ENCODE peak calls at places on chromosomes 1 and 21, in four cellular contexts. O is HEK293T, J is GM12878, K is K562. D is an unnamed sample.

GRCh38 chr1:192933744-192934143 is 124.9 kb downstream of the RGS2 start:
- DNase-seq in O (no peak), J (no peak), K (no peak), D (no peak)

GRCh38 chr21:33433425-33434114 is 30.4 kb downstream of the IFNGR2 start:
- DNase-seq in O (no peak), J (no peak), K (no peak), D (no peak)

GRCh38 chr1:31581821-31582810 is 5.8 kb downstream of the TINAGL1 start:
- DNase-seq in O (no peak), J (no peak), K (no peak), D (no peak)

GRCh38 chr1:47755368-47755990 is 241.7 kb downstream of the TRABD2B start:
- DNase-seq in O (peak; percentile 62), J (no peak), K (peak; percentile 80), D (peak; percentile 35)

GRCh38 chr1:32702599-32703478 is at the start of gene SYNC:
- DNase-seq in O (peak; percentile 68), J (no peak), K (peak; percentile 92), D (no peak)

GRCh38 chr1:175885247-175885646 is 141.9 kb upstream of the TNR start:
- DNase-seq in O (no peak), J (no peak), K (no peak), D (no peak)

GRCh38 chr1:76336951-76337371 is 262.4 kb downstream of the ST6GALNAC3 start:
- DNase-seq in O (peak; percentile 27), J (no peak), K (no peak), D (no peak)

GRCh38 chr1:235913311-235913710 is 46.6 kb upstream of the LYST start:
- DNase-seq in O (no peak), J (no peak), K (no peak), D (no peak)

GRCh38 chr1:192889082-192889481 is 80.2 kb downstream of the RGS2 start:
- DNase-seq in O (no peak), J (no peak), K (no peak), D (no peak)

GRCh38 chr1:3530931-3531818 is 76.7 kb downstream of the ARHGEF16 start:
- DNase-seq in O (peak; percentile 95), J (no peak), K (peak; percentile 89), D (peak; percentile 67)

GRCh38 chr1:162756523-162756922 is 34.0 kb upstream of the HSD17B7 start:
- DNase-seq in O (no peak), J (no peak), K (no peak), D (no peak)

GRCh38 chr21:42349420-42350075 is 1.2 kb downstream of the TFF2 start:
- DNase-seq in O (no peak), J (no peak), K (no peak), D (no peak)

GRCh38 chr1:36542962-36543515 is 60.3 kb upstream of the CSF3R start:
- DNase-seq in O (peak; percentile 50), J (no peak), K (peak; percentile 45), D (peak; percentile 15)

GRCh38 chr1:72648465-72648864 is 366.1 kb upstream of the NEGR1 start:
- DNase-seq in O (no peak), J (no peak), K (no peak), D (no peak)

DNA sequence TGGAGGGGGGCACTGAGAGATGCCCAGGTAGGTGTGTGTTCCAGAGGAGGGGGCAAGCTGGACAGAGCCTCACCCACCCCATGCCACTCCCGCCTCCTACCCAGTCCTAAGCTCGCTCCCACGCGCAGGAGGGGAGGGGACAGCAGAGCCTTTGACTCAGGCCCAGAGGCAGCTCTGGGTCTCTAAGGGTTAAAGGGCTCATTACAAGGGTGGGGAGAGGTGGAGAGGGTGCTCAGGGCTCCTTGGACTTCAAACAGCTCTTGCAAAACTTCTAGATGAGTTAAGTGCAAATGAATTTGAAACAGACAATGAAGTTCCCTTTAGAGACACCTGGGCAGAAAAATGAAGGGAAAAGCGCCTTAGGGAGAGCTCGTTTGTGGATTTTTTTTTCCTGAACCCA is 104.2 kb upstream of the CASZ1 start:
- DNase-seq in O (no peak), J (no peak), K (no peak), D (peak; percentile 56)
- TF ChIP-seq TARDBP in O (no peak), J (no peak), K (no peak), D (no peak)

DNA sequence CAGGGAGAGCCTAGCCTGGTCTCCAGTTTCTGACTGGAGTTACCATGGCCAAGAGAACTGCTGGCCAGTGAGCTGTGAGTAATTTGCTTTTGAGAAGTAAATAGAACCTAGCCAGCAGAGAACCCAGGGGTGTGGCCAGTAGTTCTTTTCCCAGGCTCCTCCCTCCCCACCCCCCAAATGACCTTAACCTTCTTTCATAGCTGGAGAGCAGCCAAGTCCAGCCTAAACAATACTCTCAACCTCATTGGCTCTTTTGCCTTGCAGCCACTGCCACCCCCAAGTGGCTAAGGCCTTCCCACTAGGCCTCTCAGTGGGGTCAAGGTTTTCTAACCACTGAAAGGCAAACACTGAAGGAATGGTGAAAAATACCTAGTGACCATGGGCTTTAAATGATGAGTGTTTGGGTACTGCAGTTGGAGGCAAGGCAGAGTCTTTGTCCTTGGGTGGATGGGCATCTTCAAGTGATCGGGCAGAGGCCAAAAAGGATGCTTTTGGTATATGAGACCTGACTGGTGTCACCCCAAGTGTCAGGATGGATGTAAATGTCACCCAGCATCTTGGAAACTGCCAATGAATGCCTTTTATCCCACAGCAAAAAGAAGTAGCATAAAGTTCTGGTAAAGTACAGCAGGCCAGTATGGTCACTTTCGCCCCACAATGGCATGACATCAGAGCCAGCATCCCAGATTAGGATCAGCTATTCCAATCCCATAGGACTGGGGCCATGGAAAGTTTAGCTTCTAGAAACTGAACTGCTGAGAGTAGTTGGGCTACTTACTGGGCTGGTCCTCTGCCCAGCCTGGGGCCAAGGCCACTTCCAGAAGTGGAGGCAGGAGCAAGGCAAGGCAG is 3.5 kb upstream of the PIGV start:
- DNase-seq in O (peak; percentile 49), J (no peak), K (peak; percentile 99), D (peak; percentile 99)
- TF ChIP-seq TARDBP in O (no peak), J (no peak), K (no peak), D (peak; percentile 82)

GRCh38 chr21:28908351-28908750 is 84.3 kb downstream of the LTN1 start:
- DNase-seq in O (no peak), J (no peak), K (no peak), D (no peak)
- TF ChIP-seq TARDBP in O (no peak), J (no peak), K (no peak), D (no peak)

GRCh38 chr1:1060281-1061000 is 13.7 kb downstream of the RNF223 start:
- DNase-seq in O (no peak), J (no peak), K (no peak), D (no peak)

GRCh38 chr1:1063261-1063944 is 10.7 kb downstream of the RNF223 start:
- DNase-seq in O (no peak), J (no peak), K (no peak), D (no peak)

GRCh38 chr1:1062364-1063163 is 11.5 kb downstream of the RNF223 start:
- DNase-seq in O (no peak), J (no peak), K (peak; percentile 80), D (no peak)

GRCh38 chr1:1059494-1060280 is 14.4 kb downstream of the RNF223 start:
- DNase-seq in O (peak; percentile 96), J (no peak), K (peak; percentile 94), D (peak; percentile 66)

DNA sequence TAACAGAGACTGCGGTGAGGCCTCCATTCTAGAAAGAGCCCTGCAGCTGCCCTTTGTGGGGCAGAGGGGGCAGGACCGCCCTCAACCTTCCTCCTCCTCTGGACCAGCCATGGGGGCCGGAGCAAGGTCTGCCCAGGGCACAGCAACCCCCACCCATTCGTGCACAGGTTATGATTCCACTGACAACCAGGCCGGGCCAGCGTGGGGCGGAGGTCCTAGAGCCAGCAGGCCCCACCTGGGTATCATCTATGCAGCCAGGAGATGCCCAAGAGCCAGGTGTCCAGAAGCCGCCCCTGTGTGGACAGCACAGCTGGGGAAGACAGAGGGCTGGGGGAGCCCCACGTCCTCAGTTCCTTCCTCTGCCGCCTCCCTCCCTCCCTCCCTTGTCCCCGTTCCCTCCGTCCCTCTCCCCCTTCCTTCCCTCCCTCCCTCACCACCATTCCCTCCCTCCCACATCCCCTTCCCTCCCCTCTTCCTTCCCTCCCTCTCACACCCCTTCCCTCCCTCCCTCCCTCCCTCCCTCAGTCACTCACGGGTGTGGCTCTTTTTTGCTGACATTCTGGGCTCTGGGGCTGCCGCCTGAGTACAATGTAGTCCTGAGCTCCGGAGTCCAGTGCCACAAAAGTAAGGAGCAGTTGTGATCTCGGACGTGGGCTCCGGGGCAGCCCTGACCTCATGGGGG is 12.3 kb downstream of the RNF223 start:
- DNase-seq in O (no peak), J (no peak), K (peak; percentile 82), D (no peak)
- TF ChIP-seq TARDBP in O (no peak), J (no peak), K (no peak), D (no peak)

GRCh38 chr21:31553926-31554325 is 105.6 kb upstream of the SOD1 start:
- DNase-seq in O (no peak), J (no peak), K (no peak), D (no peak)

GRCh38 chr21:31557421-31557955 is 102.0 kb upstream of the SOD1 start:
- DNase-seq in O (no peak), J (no peak), K (no peak), D (no peak)

GRCh38 chr21:31556662-31557061 is 102.8 kb upstream of the SOD1 start:
- DNase-seq in O (no peak), J (no peak), K (no peak), D (no peak)

GRCh38 chr21:31554511-31555022 is 104.9 kb upstream of the SOD1 start:
- DNase-seq in O (no peak), J (peak; percentile 46), K (no peak), D (no peak)

DNA sequence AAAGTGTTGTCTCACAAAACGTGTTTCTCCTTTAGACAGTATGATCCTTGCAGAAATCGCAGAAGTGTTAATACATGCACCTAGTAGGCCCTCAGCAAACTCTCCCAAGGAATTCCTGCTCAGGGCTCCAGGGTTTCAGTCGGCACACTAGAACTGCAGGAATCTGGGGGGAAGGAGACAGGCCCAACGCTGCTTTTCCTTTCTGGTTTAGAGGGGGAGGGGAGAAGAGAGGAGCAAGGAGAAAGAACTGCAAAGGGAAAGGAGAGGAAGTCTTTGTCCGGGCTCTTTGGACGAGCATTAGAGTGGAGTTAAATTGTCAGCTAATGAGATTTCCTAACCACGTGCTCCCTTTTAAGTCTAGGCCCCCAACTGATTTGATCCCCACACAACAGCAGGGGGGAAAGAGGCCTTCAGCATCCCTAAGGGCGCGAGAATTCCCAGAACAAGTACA is 103.7 kb upstream of the SOD1 start:
- DNase-seq in O (no peak), J (no peak), K (no peak), D (no peak)
- TF ChIP-seq TARDBP in O (no peak), J (no peak), K (no peak), D (no peak)

GRCh38 chr1:182175340-182176068 is 114.0 kb upstream of the ZNF648 start:
- DNase-seq in O (no peak), J (no peak), K (no peak), D (peak; percentile 63)
- TF ChIP-seq TARDBP in O (no peak), J (no peak), K (no peak), D (no peak)